ENCODE peak calls at places on chromosomes 3 and 15, in seven cellular contexts. E is neuronal stem cell; Z is HepG2; U is A549; B is CD8-positive, alpha-beta T cell; J is upper lobe of left lung; Y is uterus. O is an unnamed sample.

GRCh38 chr3:15329058-15330005 is 3.1 kb downstream of the SH3BP5 start:
- DNase-seq in U (no peak), E (no peak), Z (no peak), Y (peak; percentile 52), B (no peak), J (no peak), O (no peak)

GRCh38 chr3:172132159-172132586 is 92.8 kb downstream of the FNDC3B start:
- DNase-seq in U (no peak), B (no peak), Z (no peak), E (no peak), Y (no peak), J (no peak), O (no peak)

GRCh38 chr15:62035256-62035908 is 24.9 kb downstream of the VPS13C start:
- DNase-seq in U (no peak), B (no peak), J (no peak), Y (no peak), E (no peak), Z (no peak), O (no peak)

GRCh38 chr3:194482196-194482593 is 4.6 kb downstream of the ATP13A3 start:
- DNase-seq in U (no peak), Z (no peak), B (no peak), Y (no peak), E (no peak), J (no peak), O (no peak)

GRCh38 chr3:8576841-8577553 is 67.6 kb downstream of the SSUH2 start:
- DNase-seq in U (no peak), Z (no peak), J (no peak), E (no peak), B (no peak), Y (no peak), O (no peak)

GRCh38 chr3:42290966-42291714 is 25.2 kb upstream of the CCK start:
- DNase-seq in Z (no peak), Y (no peak), E (no peak), U (no peak), B (no peak), J (no peak), O (no peak)

GRCh38 chr15:81069909-81070308 is 64.2 kb upstream of the CFAP161 start:
- DNase-seq in U (no peak), Z (no peak), J (no peak), E (no peak), B (no peak), Y (no peak), O (no peak)

GRCh38 chr3:195698325-195699147 is 22.2 kb upstream of the MUC20 start:
- DNase-seq in Z (no peak), E (no peak), B (no peak), Y (no peak), J (no peak), U (no peak), O (no peak)

GRCh38 chr3:183185696-183186095 is 23.2 kb upstream of the LAMP3 start:
- DNase-seq in U (no peak), J (no peak), E (no peak), Z (no peak), Y (no peak), B (no peak), O (no peak)

GRCh38 chr3:66107855-66108254 is 69.1 kb upstream of the MAGI1 start:
- DNase-seq in Z (no peak), U (no peak), B (no peak), Y (no peak), E (no peak), J (no peak), O (no peak)

GRCh38 chr3:67401911-67402310 is 252.5 kb downstream of the SUCLG2 start:
- DNase-seq in U (no peak), Y (no peak), E (no peak), J (peak; percentile 42), Z (peak; percentile 3), B (no peak), O (no peak)

GRCh38 chr3:28348286-28348636 is 260 bp upstream of the ZCWPW2 start:
- DNase-seq in J (no peak), Z (no peak), U (no peak), Y (no peak), E (no peak), B (no peak), O (no peak)

GRCh38 chr3:180341516-180341915 is 260.4 kb upstream of the TTC14 start:
- DNase-seq in Z (no peak), J (no peak), E (no peak), U (no peak), Y (no peak), B (no peak), O (no peak)

GRCh38 chr15:88006146-88006545 is 250.4 kb downstream of the NTRK3 start:
- DNase-seq in Z (no peak), E (no peak), Y (no peak), B (no peak), U (no peak), J (no peak), O (no peak)

GRCh38 chr15:88003928-88004327 is 252.6 kb downstream of the NTRK3 start:
- DNase-seq in Y (no peak), U (no peak), Z (no peak), J (no peak), B (no peak), E (no peak), O (no peak)

GRCh38 chr15:87998658-87999057 is 257.9 kb downstream of the NTRK3 start:
- DNase-seq in J (no peak), U (no peak), B (no peak), Y (no peak), E (no peak), Z (no peak), O (no peak)

GRCh38 chr15:88004379-88004778 is 252.2 kb downstream of the NTRK3 start:
- DNase-seq in Y (no peak), Z (no peak), J (no peak), B (no peak), U (no peak), E (no peak), O (no peak)

DNA sequence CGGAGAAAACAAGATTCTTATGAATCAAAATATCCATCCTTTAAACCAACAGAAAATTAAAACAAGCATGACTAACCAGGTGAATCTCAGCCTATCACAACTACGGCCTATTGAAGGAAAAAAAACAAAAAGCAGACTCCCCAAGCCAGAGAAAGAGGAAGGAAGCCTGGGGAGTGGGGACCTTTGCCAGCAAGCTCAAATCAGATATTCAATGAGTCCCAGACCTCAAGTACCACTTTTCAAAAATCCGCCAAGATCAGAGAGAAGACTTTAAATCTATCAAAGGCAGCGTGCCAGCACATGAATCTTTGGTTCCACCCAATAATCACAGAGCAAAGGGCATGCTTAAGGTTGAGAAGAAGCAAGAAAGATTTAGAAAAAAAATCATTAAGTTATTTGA is 253.8 kb downstream of the NTRK3 start:
- DNase-seq in B (no peak), Z (no peak), E (no peak), Y (no peak), J (no peak), U (no peak), O (no peak)
- H3K4me1 ChIP-seq in B (no peaks in the 10 kb centered on the region), Z (no peaks in the 10 kb centered on the region), E (no peaks in the 10 kb centered on the region), Y (no peaks in the 10 kb centered on the region), J (no peaks in the 10 kb centered on the region), U (no peaks in the 10 kb centered on the region), O (no peaks in the 10 kb centered on the region)

GRCh38 chr15:60387321-60387720 is 10.5 kb downstream of the ANXA2 start:
- DNase-seq in Y (no peak), B (no peak), J (no peak), E (no peak), Z (no peak), U (no peak), O (no peak)
- H3K4me3 ChIP-seq in Y (no peak overlapping the region), B (no peak overlapping the region), J (no peak overlapping the region), E (no peak overlapping the region), Z (no peak overlapping the region), U (no peak overlapping the region), O (no peak overlapping the region)

GRCh38 chr3:39147711-39148115 is 5.7 kb downstream of the CSRNP1 start:
- DNase-seq in E (no peak), U (no peak), Y (no peak), J (no peak), B (no peak), Z (no peak), O (peak; percentile 57)

GRCh38 chr3:39149059-39149455 is 4.3 kb downstream of the CSRNP1 start:
- DNase-seq in Z (no peak), B (no peak), U (no peak), E (no peak), J (no peak), Y (no peak), O (no peak)

GRCh38 chr3:39147374-39147709 is 6.0 kb downstream of the CSRNP1 start:
- DNase-seq in U (no peak), B (no peak), Y (no peak), Z (no peak), J (no peak), E (no peak), O (no peak)

GRCh38 chr3:39149498-39150169 is 3.8 kb downstream of the CSRNP1 start:
- DNase-seq in U (no peak), E (no peak), B (no peak), J (no peak), Y (no peak), Z (no peak), O (no peak)

DNA sequence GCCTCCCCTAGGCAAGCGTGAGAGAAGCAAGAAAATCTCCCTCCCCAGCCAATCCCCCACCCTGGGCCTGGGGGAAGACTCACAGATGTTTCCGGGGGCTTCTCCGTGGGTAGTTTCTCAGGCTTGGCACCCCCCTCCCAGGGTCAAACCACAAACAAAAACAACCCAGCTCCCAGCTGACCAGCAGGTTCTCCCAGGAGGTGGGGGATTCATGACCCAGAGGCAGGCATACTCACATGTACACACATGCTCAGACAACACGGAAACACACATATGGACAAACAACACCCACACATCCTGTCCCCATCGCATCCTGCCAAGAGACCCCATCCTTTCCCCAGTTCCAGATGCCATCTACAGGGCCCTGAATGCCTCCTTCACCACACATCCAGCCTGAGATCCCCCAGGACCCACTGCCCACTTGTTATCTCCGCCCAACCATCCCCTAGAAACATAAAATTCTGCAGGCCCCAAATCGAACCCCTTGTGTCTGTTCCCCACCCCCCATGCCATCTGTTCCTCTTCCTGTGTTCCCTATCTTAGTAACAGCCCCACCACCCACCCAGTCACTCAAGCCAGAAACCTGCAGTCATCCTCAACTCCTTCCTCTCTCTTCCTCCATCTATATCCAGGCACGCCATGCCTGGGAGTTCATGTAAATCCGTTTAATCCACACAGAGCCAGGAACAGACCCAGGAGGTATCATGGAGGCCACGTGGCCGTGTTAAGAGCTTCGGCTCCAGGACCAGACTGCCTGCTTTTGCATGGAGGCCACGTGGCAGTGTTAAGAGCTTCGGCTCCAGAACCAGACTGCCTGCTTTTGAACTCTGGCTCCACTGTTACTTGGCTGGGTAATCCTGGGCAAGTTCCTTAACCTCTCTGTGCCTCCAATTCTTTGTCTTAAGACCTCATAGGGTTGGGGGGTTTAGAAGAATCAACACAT is 5.0 kb downstream of the CSRNP1 start:
- DNase-seq in E (no peak), J (no peak), Y (no peak), Z (no peak), U (no peak), B (no peak), O (peak; percentile 32)
- H3K4me1 ChIP-seq in E (peaks cover 48% of the 10 kb centered on the region), J (peaks cover 74% of the 10 kb centered on the region), Y (peaks cover 29% of the 10 kb centered on the region), Z (peaks cover 62% of the 10 kb centered on the region), U (peaks cover 60% of the 10 kb centered on the region), B (peaks cover 58% of the 10 kb centered on the region), O (peaks cover 63% of the 10 kb centered on the region)

GRCh38 chr3:107927361-107928083 is 163.3 kb downstream of the CD47 start:
- DNase-seq in J (peak; percentile 56), E (peak; percentile 54), U (peak; percentile 62), Y (peak; percentile 72), B (peak; percentile 37), Z (peak; percentile 66), O (peak; percentile 62)
- H3K4me3 ChIP-seq in J (peak overlapping the region; percentile 55), E (peak overlapping the region; percentile 82), U (peak overlapping the region; percentile 61), Y (peak overlapping the region; percentile 40), B (peak overlapping the region; percentile 63), Z (peak overlapping the region; percentile 55), O (peak overlapping the region; percentile 60)

O was measured in naive thymus-derived CD4-positive, alpha-beta T cell.